ENCODE peak calls at places on chromosomes 1 and 21, in four cellular contexts. V is breast epithelium; A is stimulated activated CD8-positive, alpha-beta memory T cell treated with anti-CD3 and anti-CD28 coated beads, Interleukin-15, amount 100 ng/mL, for 4 hours; E is fibroblast of mammary gland. Y is an unnamed sample.

GRCh38 chr1:114081145-114082046 is 72.3 kb downstream of the SYT6 start:
- DNase-seq in E (no peak), V (no peak), A (no peak), Y (no peak)

GRCh38 chr1:173507205-173507846 is 30.2 kb downstream of the PRDX6 start:
- DNase-seq in V (no peak), A (no peak), E (peak), Y (peak)

GRCh38 chr1:26321315-26322041 is 3.7 kb downstream of the CD52 start:
- DNase-seq in A (peak), E (peak), V (peak), Y (peak)

GRCh38 chr1:15958111-15958510 is 17.8 kb downstream of the ZBTB17 start:
- DNase-seq in V (no peak), A (no peak), E (no peak), Y (no peak)

GRCh38 chr1:183218039-183218618 is 32.1 kb downstream of the LAMC2 start:
- DNase-seq in A (no peak), E (no peak), V (no peak), Y (no peak)

GRCh38 chr1:245901565-245901964 is 605.5 kb downstream of the SMYD3 start:
- DNase-seq in E (no peak), V (no peak), A (no peak), Y (no peak)

GRCh38 chr1:9389969-9390368 is 97.3 kb downstream of the SPSB1 start:
- DNase-seq in A (no peak), E (no peak), V (no peak), Y (no peak)

GRCh38 chr21:35257413-35257812 is 208.3 kb upstream of the RUNX1 start:
- DNase-seq in A (no peak), V (peak), E (peak), Y (peak)

GRCh38 chr1:238401138-238401537 is 510.4 kb upstream of the ZP4 start:
- DNase-seq in E (no peak), A (no peak), V (no peak), Y (no peak)

GRCh38 chr21:46366966-46367365 is 43.0 kb downstream of the PCNT start:
- DNase-seq in V (no peak), A (no peak), E (no peak), Y (no peak)

GRCh38 chr1:100535264-100535663 is 2.7 kb upstream of the GPR88 start:
- DNase-seq in A (no peak), V (no peak), E (no peak), Y (no peak)

GRCh38 chr1:8529901-8530300 is 212.0 kb downstream of the SLC45A1 start:
- DNase-seq in V (no peak), A (no peak), E (no peak), Y (no peak)

GRCh38 chr1:203166192-203166940 is 9.3 kb downstream of the MYBPH start:
- DNase-seq in E (no peak), A (no peak), V (no peak), Y (peak)

GRCh38 chr1:228070851-228071250 is 11.7 kb upstream of the ARF1 start:
- DNase-seq in A (no peak), E (no peak), V (no peak), Y (no peak)

GRCh38 chr1:36161656-36162531 is 5.9 kb downstream of the MAP7D1 start:
- DNase-seq in V (peak), E (peak), A (no peak), Y (peak)

GRCh38 chr1:223756002-223756775 is 43.9 kb downstream of the CAPN2 start:
- DNase-seq in A (no peak), E (no peak), V (no peak), Y (no peak)

GRCh38 chr1:156833598-156833997 is 16.9 kb upstream of the SH2D2A start:
- DNase-seq in A (no peak), E (no peak), V (no peak), Y (no peak)

GRCh38 chr1:71557138-71557537 is 476.3 kb upstream of the ZRANB2 start:
- DNase-seq in V (no peak), E (no peak), A (no peak), Y (no peak)

GRCh38 chr1:35539824-35540261 is 17.4 kb downstream of the KIAA0319L start:
- DNase-seq in E (peak), V (no peak), A (no peak), Y (peak)

GRCh38 chr1:236762410-236762809 is 32.7 kb upstream of the MTR start:
- DNase-seq in E (peak), V (no peak), A (no peak), Y (no peak)

GRCh38 chr1:94143809-94144176 is 22.8 kb upstream of the ABCA4 start:
- DNase-seq in E (no peak), V (no peak), A (no peak), Y (no peak)

GRCh38 chr21:45016491-45017375 is 57.6 kb upstream of the ADARB1 start:
- DNase-seq in E (no peak), V (no peak), A (no peak), Y (no peak)

GRCh38 chr1:234603221-234604204 is 6.5 kb downstream of the IRF2BP2 start:
- DNase-seq in V (no peak), A (no peak), E (peak), Y (peak)

GRCh38 chr1:58971629-58972140 is 187.8 kb upstream of the JUN start:
- DNase-seq in E (peak), A (no peak), V (no peak), Y (peak)

GRCh38 chr1:204943495-204943894 is 72.8 kb downstream of the NFASC start:
- DNase-seq in V (no peak), A (no peak), E (no peak), Y (no peak)

GRCh38 chr21:42321231-42321630 is 6.0 kb upstream of the TFF3 start:
- DNase-seq in E (no peak), V (no peak), A (no peak), Y (no peak)

GRCh38 chr1:176949033-176949662 is 215.4 kb downstream of the ASTN1 start:
- DNase-seq in V (no peak), E (peak), A (no peak), Y (peak)

GRCh38 chr21:38443110-38443509 is 55.2 kb downstream of the ERG start:
- DNase-seq in V (no peak), A (no peak), E (no peak), Y (no peak)

GRCh38 chr1:159161001-159161718 is 10.3 kb upstream of the CADM3 start:
- DNase-seq in V (peak), E (peak), A (no peak), Y (peak)

GRCh38 chr1:84253041-84253440 is 48.5 kb upstream of the SAMD13 start:
- DNase-seq in E (peak), V (no peak), A (no peak), Y (peak)

GRCh38 chr1:173258484-173259264 is 51.5 kb upstream of the TNFSF4 start:
- DNase-seq in E (no peak), A (no peak), V (no peak), Y (no peak)

Y was measured in choroid plexus epithelial cell.